ENCODE peak calls at places on chromosomes 5 and 9, in nine cellular contexts. Z is nephron progenitor cell; H is activated T-cell treated with anti-CD3 and anti-CD28 coated beads for 4 hours; U is WERI-Rb-1; T is uterus; S is ureter; K is CD8-positive, alpha-beta memory T cell; V is activated effector memory CD4-positive, alpha-beta T cell treated with Interleukin-2 at 50 U/mL for 16 hours; W is posterior vena cava. X is an unnamed sample.
A peak's percentile ranks its signal among the peaks of the same experiment; 100 is the strongest.

GRCh38 chr9:9790216-9790872 is 822.5 kb downstream of the PTPRD start:
- DNase-seq in S (no peak), V (no peak), H (no peak), U (peak; percentile 48), K (no peak), T (no peak), Z (peak; percentile 42), W (no peak), X (no peak)

GRCh38 chr9:34594177-34594576 is 4.7 kb upstream of the CNTFR start:
- DNase-seq in W (no peak), U (no peak), K (no peak), Z (no peak), T (peak; percentile 61), V (no peak), S (peak; percentile 54), H (no peak), X (no peak)

GRCh38 chr9:22413884-22414283 is 32.7 kb upstream of the DMRTA1 start:
- DNase-seq in K (no peak), S (no peak), W (no peak), H (no peak), T (no peak), V (no peak), U (no peak), Z (no peak), X (no peak)

GRCh38 chr5:81783401-81783800 is 32.5 kb upstream of the SSBP2 start:
- DNase-seq in T (no peak), U (no peak), K (no peak), W (no peak), S (no peak), V (no peak), Z (no peak), H (no peak), X (no peak)

GRCh38 chr9:134625361-134626140 is 16.1 kb upstream of the COL5A1 start:
- DNase-seq in K (no peak), Z (no peak), S (no peak), W (peak; percentile 46), V (no peak), H (no peak), T (peak; percentile 5), U (peak; percentile 4), X (peak; percentile 48)

GRCh38 chr9:137673871-137674270 is 55.1 kb downstream of the EHMT1 start:
- DNase-seq in S (no peak), T (no peak), K (no peak), Z (no peak), H (no peak), W (peak; percentile 68), V (no peak), U (peak; percentile 18), X (no peak)

GRCh38 chr9:128689820-128690683 is 1.0 kb downstream of the SET start:
- DNase-seq in H (peak; percentile 47), S (peak; percentile 55), T (peak; percentile 40), V (peak; percentile 49), K (peak; percentile 41), W (peak; percentile 79), Z (peak; percentile 46), U (peak; percentile 56), X (no peak)

GRCh38 chr5:16808021-16808420 is 128.1 kb downstream of the MYO10 start:
- DNase-seq in H (no peak), S (no peak), V (no peak), Z (no peak), W (no peak), K (no peak), U (no peak), T (no peak), X (no peak)

GRCh38 chr5:472656-473343 is 29.8 kb downstream of the EXOC3 start:
- DNase-seq in H (peak; percentile 84), T (peak; percentile 91), Z (peak; percentile 94), U (peak; percentile 93), S (peak; percentile 90), V (peak; percentile 81), K (peak; percentile 84), W (peak; percentile 96), X (peak; percentile 92)

GRCh38 chr5:98997000-98997399 is 68.2 kb upstream of the CHD1 start:
- DNase-seq in U (no peak), V (no peak), S (no peak), H (no peak), W (no peak), Z (no peak), K (no peak), T (no peak), X (peak; percentile 24)

GRCh38 chr5:177529247-177529901 is 12.6 kb upstream of the DDX41 start:
- DNase-seq in V (no peak), T (no peak), H (no peak), K (no peak), W (peak; percentile 52), U (no peak), S (no peak), Z (no peak), X (no peak)

GRCh38 chr5:172531704-172532026 is 77.3 kb upstream of the SH3PXD2B start:
- DNase-seq in H (no peak), V (no peak), S (peak; percentile 22), T (no peak), U (no peak), K (no peak), W (no peak), Z (no peak), X (no peak)

GRCh38 chr5:16970826-16971225 is 34.7 kb upstream of the MYO10 start:
- DNase-seq in K (no peak), T (no peak), V (no peak), Z (no peak), H (no peak), U (no peak), W (no peak), S (no peak), X (no peak)

GRCh38 chr9:107807183-107807582 is 317.6 kb upstream of the KLF4 start:
- DNase-seq in W (no peak), U (no peak), V (no peak), T (no peak), H (no peak), S (no peak), K (no peak), Z (no peak), X (no peak)

GRCh38 chr5:148776780-148777179 is 49.6 kb upstream of the ADRB2 start:
- DNase-seq in W (no peak), H (peak; percentile 5), S (peak; percentile 62), V (no peak), K (no peak), Z (no peak), U (no peak), T (no peak), X (no peak)

GRCh38 chr9:89139450-89139849 is 39.2 kb downstream of the SHC3 start:
- DNase-seq in W (no peak), U (no peak), H (no peak), T (no peak), S (no peak), Z (no peak), K (no peak), V (no peak), X (no peak)

GRCh38 chr9:91296354-91296753 is 65.4 kb downstream of the AUH start:
- DNase-seq in Z (no peak), K (no peak), S (no peak), H (no peak), U (no peak), V (no peak), W (no peak), T (no peak), X (no peak)

GRCh38 chr5:15502208-15502607 is 2.2 kb downstream of the FBXL7 start:
- DNase-seq in H (no peak), T (no peak), V (no peak), S (no peak), W (no peak), K (no peak), U (peak; percentile 9), Z (no peak), X (no peak)

GRCh38 chr5:128782446-128782845 is 182.8 kb upstream of the SLC27A6 start:
- DNase-seq in S (peak; percentile 80), Z (no peak), V (no peak), W (peak; percentile 81), T (peak; percentile 18), K (no peak), H (no peak), U (no peak), X (peak; percentile 78)

GRCh38 chr5:115166744-115167393 is 2.8 kb downstream of the TRIM36 start:
- DNase-seq in H (no peak), T (no peak), K (no peak), Z (no peak), V (no peak), U (no peak), W (no peak), S (no peak), X (no peak)

GRCh38 chr5:36459191-36460135 is 146.9 kb upstream of the SLC1A3 start:
- DNase-seq in H (no peak), T (no peak), Z (no peak), V (no peak), K (no peak), U (no peak), S (no peak), W (no peak), X (no peak)

GRCh38 chr9:131545003-131545785 is at the start of gene PRRT1B:
- DNase-seq in W (peak; percentile 82), Z (no peak), V (no peak), H (no peak), T (no peak), S (peak; percentile 84), U (no peak), K (no peak), X (no peak)

GRCh38 chr9:99607852-99608448 is 213.7 kb upstream of the NR4A3 start:
- DNase-seq in K (no peak), T (no peak), V (no peak), Z (no peak), W (no peak), S (no peak), U (no peak), H (no peak), X (no peak)

GRCh38 chr9:21770877-21771560 is 31.4 kb upstream of the MTAP start:
- DNase-seq in T (no peak), V (no peak), K (no peak), W (no peak), S (no peak), H (no peak), U (no peak), Z (no peak), X (no peak)

GRCh38 chr5:40681351-40682311 is 1.9 kb downstream of the PTGER4 start:
- DNase-seq in S (no peak), T (peak; percentile 22), U (peak; percentile 22), K (peak; percentile 41), V (peak; percentile 30), H (no peak), W (peak; percentile 85), Z (peak; percentile 37), X (peak; percentile 68)

GRCh38 chr9:104872959-104873850 is 54.8 kb downstream of the ABCA1 start:
- DNase-seq in K (no peak), H (no peak), T (peak; percentile 61), S (no peak), V (no peak), W (peak; percentile 83), Z (no peak), U (no peak), X (peak; percentile 58)

GRCh38 chr9:111375817-111376564 is 46.0 kb upstream of the OR2K2 start:
- DNase-seq in K (no peak), Z (no peak), W (no peak), V (no peak), H (no peak), S (no peak), U (no peak), T (no peak), X (no peak)